ENCODE peak calls at places on chromosomes 3 and 15, in ten cellular contexts. R is GM12892, Q is tibial nerve, O is body of pancreas, G is H54, M is IMR-90, W is lower leg skin, I is esophagus muscularis mucosa, B is uterus, K is NB4. L is an unnamed sample.

GRCh38 chr3:128036119-128036518 is 16.1 kb upstream of the SEC61A1 start:
- DNase-seq in B (no peak), Q (no peak), M (no peak), R (no peak), I (no peak), G (no peak), O (no peak), W (no peak), K (no peak), L (no peak)

GRCh38 chr15:30985081-30985531 is 6.3 kb downstream of the MTMR10 start:
- DNase-seq in K (no peak), G (no peak), I (no peak), O (peak; percentile 15), R (no peak), M (peak; percentile 20), Q (peak; percentile 26), B (no peak), W (no peak), L (no peak)

GRCh38 chr3:195612075-195612800 is 28.5 kb upstream of the APOD start:
- DNase-seq in I (no peak), R (no peak), B (no peak), O (peak; percentile 40), K (peak; percentile 23), W (peak; percentile 88), G (no peak), M (no peak), Q (peak; percentile 60), L (no peak)

GRCh38 chr3:120052685-120053084 is 41.6 kb downstream of the GSK3B start:
- DNase-seq in B (no peak), I (no peak), W (no peak), K (no peak), M (no peak), O (no peak), R (no peak), G (no peak), Q (no peak), L (no peak)

GRCh38 chr3:134869153-134869726 is 74.2 kb downstream of the EPHB1 start:
- DNase-seq in M (no peak), O (no peak), G (no peak), K (no peak), W (peak; percentile 13), I (no peak), B (no peak), Q (no peak), R (no peak), L (no peak)

GRCh38 chr15:36278219-36278618 is 301.2 kb upstream of the CDIN1 start:
- DNase-seq in G (no peak), I (no peak), Q (no peak), R (no peak), K (peak; percentile 13), W (no peak), M (peak; percentile 11), B (no peak), O (no peak), L (peak; percentile 52)

GRCh38 chr3:183653209-183654064 is 18.0 kb downstream of the KLHL24 start:
- DNase-seq in I (no peak), Q (no peak), K (peak; percentile 36), R (no peak), G (no peak), B (no peak), M (no peak), W (no peak), O (no peak), L (peak; percentile 53)

GRCh38 chr15:100355342-100355741 is 13.6 kb upstream of the ADAMTS17 start:
- DNase-seq in R (no peak), I (peak; percentile 72), B (no peak), W (no peak), O (no peak), Q (no peak), K (no peak), M (no peak), G (no peak), L (no peak)

GRCh38 chr15:66765478-66766281 is 63.6 kb downstream of the SMAD6 start:
- DNase-seq in I (no peak), O (peak; percentile 95), M (no peak), B (no peak), W (no peak), R (no peak), Q (no peak), G (no peak), K (peak; percentile 82), L (no peak)

GRCh38 chr3:81311321-81311720 is 450.1 kb downstream of the GBE1 start:
- DNase-seq in B (no peak), M (no peak), K (no peak), O (no peak), R (no peak), I (no peak), G (no peak), Q (no peak), W (no peak), L (no peak)

GRCh38 chr3:81308296-81308695 is 453.1 kb downstream of the GBE1 start:
- DNase-seq in R (no peak), G (peak; percentile 7), I (no peak), W (no peak), M (peak; percentile 58), K (no peak), Q (no peak), O (no peak), B (no peak), L (no peak)

GRCh38 chr3:81302045-81302444 is 459.4 kb downstream of the GBE1 start:
- DNase-seq in W (no peak), O (peak; percentile 44), Q (peak; percentile 17), B (no peak), M (peak; percentile 48), R (no peak), K (peak; percentile 50), I (no peak), G (peak; percentile 16), L (peak; percentile 37)

GRCh38 chr3:81303326-81303725 is 458.1 kb downstream of the GBE1 start:
- DNase-seq in O (no peak), M (no peak), W (no peak), I (no peak), K (no peak), Q (no peak), B (no peak), G (no peak), R (no peak), L (no peak)

GRCh38 chr3:81307221-81307620 is 454.2 kb downstream of the GBE1 start:
- DNase-seq in B (no peak), I (no peak), K (no peak), R (no peak), G (no peak), W (no peak), Q (no peak), O (no peak), M (no peak), L (no peak)
- TF ChIP-seq POLR2A in B (no peak), I (no peak), K (no peak), R (no peak), G (no peak), W (no peak), Q (no peak), O (no peak), M (no peak), L (no peak)

GRCh38 chr15:51965691-51966090 is 5.9 kb downstream of the LEO1 start:
- DNase-seq in G (no peak), K (no peak), I (no peak), R (no peak), O (no peak), W (no peak), M (no peak), B (no peak), Q (no peak), L (no peak)

GRCh38 chr15:51969728-51970127 is 1.9 kb downstream of the LEO1 start:
- DNase-seq in B (no peak), G (no peak), R (no peak), W (no peak), Q (no peak), M (peak; percentile 23), O (no peak), K (peak; percentile 35), I (no peak), L (no peak)

GRCh38 chr15:51966192-51966591 is 5.4 kb downstream of the LEO1 start:
- DNase-seq in M (peak; percentile 28), W (no peak), Q (no peak), B (no peak), G (no peak), I (no peak), O (no peak), R (no peak), K (no peak), L (no peak)

GRCh38 chr15:51970132-51970817 is 1.3 kb downstream of the LEO1 start:
- DNase-seq in B (no peak), O (peak; percentile 21), W (no peak), Q (no peak), G (no peak), M (no peak), I (no peak), K (no peak), R (no peak), L (no peak)

GRCh38 chr15:51967583-51967982 is 4.0 kb downstream of the LEO1 start:
- DNase-seq in O (no peak), R (no peak), Q (no peak), W (no peak), M (no peak), K (no peak), B (no peak), G (no peak), I (no peak), L (no peak)
- TF ChIP-seq POLR2A in O (no peak), R (no peak), Q (no peak), W (no peak), M (no peak), K (no peak), B (no peak), G (no peak), I (no peak), L (no peak)

GRCh38 chr3:72446406-72447058 is 401.7 kb downstream of the SHQ1 start:
- DNase-seq in G (no peak), W (peak; percentile 90), R (no peak), K (no peak), B (no peak), I (no peak), O (no peak), Q (peak; percentile 39), M (peak; percentile 18), L (peak; percentile 77)
- TF ChIP-seq POLR2A in G (no peak), W (no peak), R (peak; percentile 32), K (peak; percentile 1), B (no peak), I (no peak), O (no peak), Q (no peak), M (peak; percentile 22), L (no peak)

GRCh38 chr3:111911446-111911845 is 52.4 kb downstream of the PHLDB2 start:
- DNase-seq in B (no peak), O (no peak), G (no peak), Q (no peak), I (no peak), K (no peak), W (no peak), R (no peak), M (no peak), L (no peak)

GRCh38 chr3:111919370-111920065 is 59.3 kb upstream of the ABHD10 start:
- DNase-seq in R (no peak), W (no peak), O (no peak), B (no peak), K (no peak), M (no peak), I (no peak), Q (no peak), G (no peak), L (no peak)

GRCh38 chr3:111915905-111916304 is 56.8 kb downstream of the PHLDB2 start:
- DNase-seq in W (no peak), K (no peak), I (no peak), G (no peak), O (no peak), R (no peak), M (no peak), Q (no peak), B (no peak), L (no peak)

GRCh38 chr3:111913163-111913763 is 54.2 kb downstream of the PHLDB2 start:
- DNase-seq in G (no peak), M (no peak), I (no peak), B (no peak), W (no peak), R (no peak), K (no peak), Q (no peak), O (no peak), L (no peak)

GRCh38 chr3:111917300-111917699 is 58.2 kb downstream of the PHLDB2 start:
- DNase-seq in G (peak; percentile 47), Q (no peak), R (no peak), M (peak; percentile 52), I (no peak), K (no peak), W (no peak), O (no peak), B (no peak), L (no peak)
- TF ChIP-seq POLR2A in G (no peak), Q (no peak), R (no peak), M (no peak), I (no peak), K (no peak), W (no peak), O (no peak), B (no peak), L (no peak)